ENCODE peak calls at places on chromosome 7, in five cellular contexts. M, K, N, F and T are unnamed samples.

GRCh38 chr7:4707980-4708411 is 25.9 kb downstream of the FOXK1 start:
- DNase-seq in F (no peak), K (no peak), M (no peak), N (no peak), T (no peak)

GRCh38 chr7:144903201-144903600 is 67.3 kb upstream of the TPK1 start:
- DNase-seq in N (no peak), M (no peak), F (no peak), K (no peak), T (no peak)

GRCh38 chr7:20786421-20786778 is 286 bp downstream of the SP8 start:
- DNase-seq in N (no peak), M (no peak), F (no peak), K (no peak), T (no peak)

GRCh38 chr7:116311262-116311661 is 100.9 kb downstream of the TES start:
- DNase-seq in M (no peak), N (no peak), F (no peak), K (no peak), T (no peak)

GRCh38 chr7:26202019-26202985 is 757 bp downstream of the CBX3 start:
- DNase-seq in N (no peak), K (no peak), M (peak), F (peak), T (no peak)

GRCh38 chr7:44194069-44194468 is 4.8 kb upstream of the GCK start:
- DNase-seq in M (no peak), K (no peak), F (no peak), N (no peak), T (no peak)

GRCh38 chr7:47651355-47652317 is 69.7 kb upstream of the TNS3 start:
- DNase-seq in F (no peak), M (no peak), K (no peak), N (peak), T (no peak)

GRCh38 chr7:13144622-13145021 is 457.2 kb downstream of the ARL4A start:
- DNase-seq in F (no peak), M (no peak), K (no peak), N (no peak), T (no peak)

GRCh38 chr7:118218413-118219156 is 5.9 kb upstream of the ANKRD7 start:
- DNase-seq in N (no peak), K (no peak), M (no peak), F (no peak), T (no peak)

GRCh38 chr7:122219253-122219865 is 75.3 kb upstream of the AASS start:
- DNase-seq in M (no peak), N (no peak), K (no peak), F (no peak), T (no peak)

GRCh38 chr7:7564323-7564780 is 2.3 kb upstream of the MIOS start:
- DNase-seq in N (peak), M (no peak), K (no peak), F (no peak), T (no peak)